ENCODE peak calls at places on chromosomes 7 and 10, in six cellular contexts. L, F, P, K, R and Z are unnamed samples.

GRCh38 chr7:6250364-6250833 is 22.0 kb downstream of the CYTH3 start:
- DNase-seq in L (no peak), F (no peak), P (no peak), K (no peak), R (no peak), Z (no peak)

GRCh38 chr7:134625571-134625970 is 21.1 kb upstream of the BPGM start:
- DNase-seq in L (no peak), F (no peak), P (no peak), K (no peak), R (no peak), Z (no peak)

GRCh38 chr7:47453093-47454056 is 128.5 kb downstream of the TNS3 start:
- DNase-seq in L (peak; percentile 91), F (no peak), P (no peak), K (no peak), R (no peak), Z (no peak)

GRCh38 chr10:97067716-97068391 is 117.9 kb downstream of the SLIT1 start:
- DNase-seq in L (no peak), F (no peak), P (no peak), K (no peak), R (no peak), Z (no peak)

GRCh38 chr10:79445217-79445707 is at the start of gene ZCCHC24:
- DNase-seq in L (no peak), F (peak; percentile 13), P (peak; percentile 39), K (no peak), R (no peak), Z (no peak)

GRCh38 chr10:132229834-132230556 is 43.2 kb downstream of the DPYSL4 start:
- DNase-seq in L (no peak), F (no peak), P (no peak), K (no peak), R (no peak), Z (no peak)

GRCh38 chr7:22726345-22726848 is 603 bp upstream of the IL6 start:
- DNase-seq in L (peak; percentile 45), F (peak; percentile 38), P (peak; percentile 71), K (peak; percentile 5), R (peak; percentile 96), Z (peak; percentile 60)

GRCh38 chr7:152522551-152522950 is 86.7 kb upstream of the KMT2C start:
- DNase-seq in L (peak; percentile 8), F (no peak), P (no peak), K (no peak), R (no peak), Z (peak; percentile 86)

GRCh38 chr10:60208676-60209269 is 180.9 kb downstream of the ANK3 start:
- DNase-seq in L (no peak), F (no peak), P (peak; percentile 55), K (no peak), R (peak; percentile 64), Z (peak; percentile 4)

GRCh38 chr10:33453081-33453850 is 118.8 kb upstream of the NRP1 start:
- DNase-seq in L (no peak), F (no peak), P (no peak), K (no peak), R (peak; percentile 68), Z (no peak)

GRCh38 chr7:123615344-123615743 is 13.7 kb downstream of the ASB15 start:
- DNase-seq in L (no peak), F (no peak), P (no peak), K (no peak), R (no peak), Z (no peak)

GRCh38 chr7:19772323-19772722 is 1.1 kb downstream of the TMEM196 start:
- DNase-seq in L (no peak), F (no peak), P (no peak), K (no peak), R (no peak), Z (no peak)

GRCh38 chr7:14639801-14640200 is 262.8 kb downstream of the DGKB start:
- DNase-seq in L (no peak), F (no peak), P (no peak), K (no peak), R (no peak), Z (no peak)

GRCh38 chr7:130912910-130913720 is 179.1 kb upstream of the KLF14 start:
- DNase-seq in L (no peak), F (peak; percentile 70), P (peak; percentile 92), K (peak; percentile 53), R (peak; percentile 100), Z (no peak)

GRCh38 chr7:135930565-135931423 is 46.4 kb downstream of the MTPN start:
- DNase-seq in L (no peak), F (no peak), P (no peak), K (no peak), R (no peak), Z (no peak)

GRCh38 chr7:5421626-5422323 is 1.9 kb downstream of the TNRC18 start:
- DNase-seq in L (no peak), F (no peak), P (peak; percentile 77), K (no peak), R (peak; percentile 87), Z (no peak)

GRCh38 chr7:51226042-51226755 is 90.4 kb downstream of the COBL start:
- DNase-seq in L (no peak), F (no peak), P (peak; percentile 12), K (no peak), R (peak; percentile 37), Z (no peak)

GRCh38 chr7:39367943-39368342 is 198.3 kb upstream of the YAE1 start:
- DNase-seq in L (no peak), F (no peak), P (no peak), K (no peak), R (no peak), Z (no peak)

GRCh38 chr7:63789378-63790176 is 209.1 kb upstream of the ZNF722 start:
- DNase-seq in L (no peak), F (no peak), P (no peak), K (no peak), R (no peak), Z (no peak)

GRCh38 chr10:33229252-33229943 is 105.1 kb downstream of the NRP1 start:
- DNase-seq in L (no peak), F (no peak), P (no peak), K (no peak), R (no peak), Z (no peak)

GRCh38 chr7:38594931-38595330 is 36.2 kb downstream of the AMPH start:
- DNase-seq in L (no peak), F (no peak), P (no peak), K (no peak), R (no peak), Z (no peak)

GRCh38 chr7:45573636-45574470 is at the start of gene ADCY1:
- DNase-seq in L (no peak), F (peak; percentile 27), P (peak; percentile 21), K (no peak), R (no peak), Z (no peak)

GRCh38 chr7:128039487-128040099 is 8.4 kb upstream of the LRRC4 start:
- DNase-seq in L (no peak), F (no peak), P (no peak), K (no peak), R (no peak), Z (no peak)

GRCh38 chr10:44925811-44926760 is 14.9 kb downstream of the TMEM72 start:
- DNase-seq in L (no peak), F (no peak), P (no peak), K (no peak), R (no peak), Z (no peak)

GRCh38 chr7:1706381-1706720 is 36.3 kb downstream of the ELFN1 start:
- DNase-seq in L (no peak), F (no peak), P (no peak), K (no peak), R (no peak), Z (no peak)

GRCh38 chr7:150778738-150779301 is 21.3 kb downstream of the TMEM176B start:
- DNase-seq in L (no peak), F (peak; percentile 74), P (peak; percentile 87), K (peak; percentile 58), R (peak; percentile 76), Z (peak; percentile 65)

GRCh38 chr7:134444198-134444960 is 14.5 kb downstream of the AKR1B1 start:
- DNase-seq in L (peak; percentile 52), F (no peak), P (peak; percentile 32), K (no peak), R (no peak), Z (no peak)

GRCh38 chr10:61937631-61938284 is 36.3 kb downstream of the ARID5B start:
- DNase-seq in L (no peak), F (no peak), P (no peak), K (no peak), R (no peak), Z (no peak)

GRCh38 chr7:128166603-128167315 is 74.3 kb upstream of the LEP start:
- DNase-seq in L (no peak), F (no peak), P (no peak), K (no peak), R (peak; percentile 44), Z (no peak)

GRCh38 chr7:158811894-158812293 is 17.4 kb downstream of the ESYT2 start:
- DNase-seq in L (no peak), F (no peak), P (no peak), K (no peak), R (no peak), Z (no peak)

GRCh38 chr7:156543699-156544098 is 96.9 kb upstream of the RNF32 start:
- DNase-seq in L (no peak), F (no peak), P (no peak), K (no peak), R (no peak), Z (no peak)

GRCh38 chr7:151863386-151864079 is 13.4 kb downstream of the PRKAG2 start:
- DNase-seq in L (no peak), F (no peak), P (no peak), K (no peak), R (no peak), Z (no peak)

GRCh38 chr10:72740526-72740925 is 48.6 kb downstream of the MCU start:
- DNase-seq in L (peak; percentile 65), F (no peak), P (peak; percentile 64), K (no peak), R (peak; percentile 73), Z (no peak)

GRCh38 chr10:130869179-130869841 is 442.2 kb downstream of the TCERG1L start:
- DNase-seq in L (no peak), F (no peak), P (no peak), K (no peak), R (no peak), Z (no peak)

GRCh38 chr7:2510909-2511768 is 8.4 kb upstream of the LFNG start:
- DNase-seq in L (no peak), F (peak; percentile 51), P (no peak), K (no peak), R (no peak), Z (no peak)

GRCh38 chr7:135274495-135275268 is 41.0 kb downstream of the STRA8 start:
- DNase-seq in L (peak; percentile 21), F (peak; percentile 79), P (peak; percentile 76), K (peak; percentile 65), R (peak; percentile 80), Z (peak; percentile 34)